ENCODE peak calls at places on chromosomes 16 and 17, in four cellular contexts. One of them, this sample, is unnamed.

GRCh38 chr16:89170346-89171215 is 967 bp upstream of the CDH15 start:
- DNase-seq in cardiac fibroblast: no peak
- DNase-seq in MM.1S: peak
- DNase-seq in dorsolateral prefrontal cortex: no peak
- DNase-seq in this sample: peak

GRCh38 chr17:45222273-45222993 is 748 bp downstream of the FMNL1 start:
- DNase-seq in cardiac fibroblast: no peak
- DNase-seq in MM.1S: peak
- DNase-seq in dorsolateral prefrontal cortex: no peak
- DNase-seq in this sample: peak

GRCh38 chr16:1823821-1824220 is 2.8 kb downstream of the HAGH start:
- DNase-seq in cardiac fibroblast: peak
- DNase-seq in MM.1S: peak
- DNase-seq in dorsolateral prefrontal cortex: peak
- DNase-seq in this sample: peak

GRCh38 chr16:1708083-1708767 is 2.2 kb downstream of the MAPK8IP3 start:
- DNase-seq in cardiac fibroblast: no peak
- DNase-seq in MM.1S: no peak
- DNase-seq in dorsolateral prefrontal cortex: no peak
- DNase-seq in this sample: no peak

GRCh38 chr16:11748404-11749254 is 6.0 kb upstream of the TXNDC11 start:
- DNase-seq in cardiac fibroblast: no peak
- DNase-seq in MM.1S: peak
- DNase-seq in dorsolateral prefrontal cortex: no peak
- DNase-seq in this sample: no peak

GRCh38 chr17:50672831-50673551 is 34.7 kb downstream of the ANKRD40 start:
- DNase-seq in cardiac fibroblast: no peak
- DNase-seq in MM.1S: no peak
- DNase-seq in dorsolateral prefrontal cortex: no peak
- DNase-seq in this sample: no peak

GRCh38 chr16:55418586-55418985 is 60.4 kb upstream of the MMP2 start:
- DNase-seq in cardiac fibroblast: peak
- DNase-seq in MM.1S: no peak
- DNase-seq in dorsolateral prefrontal cortex: no peak
- DNase-seq in this sample: peak

GRCh38 chr17:76535788-76536510 is 1.6 kb downstream of the CYGB start:
- DNase-seq in cardiac fibroblast: no peak
- DNase-seq in MM.1S: no peak
- DNase-seq in dorsolateral prefrontal cortex: no peak
- DNase-seq in this sample: no peak

GRCh38 chr17:80284631-80285030 is 24.0 kb downstream of the RNF213 start:
- DNase-seq in cardiac fibroblast: no peak
- DNase-seq in MM.1S: no peak
- DNase-seq in dorsolateral prefrontal cortex: no peak
- DNase-seq in this sample: no peak

GRCh38 chr17:80443916-80444708 is 29.1 kb downstream of the ENDOV start:
- DNase-seq in cardiac fibroblast: no peak
- DNase-seq in MM.1S: no peak
- DNase-seq in dorsolateral prefrontal cortex: no peak
- DNase-seq in this sample: no peak

GRCh38 chr17:79800325-79801155 is 3.7 kb upstream of the CBX8 start:
- DNase-seq in cardiac fibroblast: peak
- DNase-seq in MM.1S: no peak
- DNase-seq in dorsolateral prefrontal cortex: no peak
- DNase-seq in this sample: peak

GRCh38 chr17:17605747-17606083 is 14.2 kb upstream of the PEMT start:
- DNase-seq in cardiac fibroblast: no peak
- DNase-seq in MM.1S: no peak
- DNase-seq in dorsolateral prefrontal cortex: no peak
- DNase-seq in this sample: no peak

GRCh38 chr16:88195021-88195581 is 187.7 kb upstream of the ZNF469 start:
- DNase-seq in cardiac fibroblast: no peak
- DNase-seq in MM.1S: no peak
- DNase-seq in dorsolateral prefrontal cortex: no peak
- DNase-seq in this sample: no peak

GRCh38 chr17:54967621-54968258 is 714 bp downstream of the COX11 start:
- DNase-seq in cardiac fibroblast: peak
- DNase-seq in MM.1S: peak
- DNase-seq in dorsolateral prefrontal cortex: no peak
- DNase-seq in this sample: peak

GRCh38 chr16:30894540-30895368 is 877 bp upstream of the BCL7C start:
- DNase-seq in cardiac fibroblast: peak
- DNase-seq in MM.1S: no peak
- DNase-seq in dorsolateral prefrontal cortex: no peak
- DNase-seq in this sample: no peak

GRCh38 chr16:76705883-76706282 is 428.7 kb downstream of the CNTNAP4 start:
- DNase-seq in cardiac fibroblast: no peak
- DNase-seq in MM.1S: no peak
- DNase-seq in dorsolateral prefrontal cortex: no peak
- DNase-seq in this sample: no peak

GRCh38 chr16:85463228-85463611 is 149.9 kb upstream of the GSE1 start:
- DNase-seq in cardiac fibroblast: no peak
- DNase-seq in MM.1S: no peak
- DNase-seq in dorsolateral prefrontal cortex: no peak
- DNase-seq in this sample: no peak

GRCh38 chr17:34386925-34387550 is 24.0 kb upstream of the CCL1 start:
- DNase-seq in cardiac fibroblast: peak
- DNase-seq in MM.1S: peak
- DNase-seq in dorsolateral prefrontal cortex: no peak
- DNase-seq in this sample: peak

GRCh38 chr16:12057276-12057675 is 80.7 kb downstream of the SNX29 start:
- DNase-seq in cardiac fibroblast: peak
- DNase-seq in MM.1S: no peak
- DNase-seq in dorsolateral prefrontal cortex: no peak
- DNase-seq in this sample: no peak

GRCh38 chr17:81365148-81365600 is 30.1 kb upstream of the BAHCC1 start:
- DNase-seq in cardiac fibroblast: peak
- DNase-seq in MM.1S: no peak
- DNase-seq in dorsolateral prefrontal cortex: no peak
- DNase-seq in this sample: no peak

GRCh38 chr17:64007838-64008282 is 9.7 kb downstream of the PRR29 start:
- DNase-seq in cardiac fibroblast: no peak
- DNase-seq in MM.1S: no peak
- DNase-seq in dorsolateral prefrontal cortex: no peak
- DNase-seq in this sample: no peak

GRCh38 chr16:1559446-1559975 is 26.0 kb downstream of the TMEM204 start:
- DNase-seq in cardiac fibroblast: no peak
- DNase-seq in MM.1S: no peak
- DNase-seq in dorsolateral prefrontal cortex: no peak
- DNase-seq in this sample: peak

GRCh38 chr16:73565925-73566324 is 518.0 kb upstream of the ZFHX3 start:
- DNase-seq in cardiac fibroblast: no peak
- DNase-seq in MM.1S: no peak
- DNase-seq in dorsolateral prefrontal cortex: no peak
- DNase-seq in this sample: no peak

GRCh38 chr16:74874912-74875311 is 100.3 kb upstream of the FA2H start:
- DNase-seq in cardiac fibroblast: no peak
- DNase-seq in MM.1S: no peak
- DNase-seq in dorsolateral prefrontal cortex: no peak
- DNase-seq in this sample: no peak

GRCh38 chr16:85554791-85555548 is 58.2 kb upstream of the GSE1 start:
- DNase-seq in cardiac fibroblast: peak
- DNase-seq in MM.1S: peak
- DNase-seq in dorsolateral prefrontal cortex: no peak
- DNase-seq in this sample: peak

GRCh38 chr17:49859991-49860953 is 12.4 kb upstream of the TAC4 start:
- DNase-seq in cardiac fibroblast: no peak
- DNase-seq in MM.1S: no peak
- DNase-seq in dorsolateral prefrontal cortex: no peak
- DNase-seq in this sample: no peak

GRCh38 chr17:62761884-62762283 is 46.2 kb downstream of the MARCHF10 start:
- DNase-seq in cardiac fibroblast: no peak
- DNase-seq in MM.1S: no peak
- DNase-seq in dorsolateral prefrontal cortex: no peak
- DNase-seq in this sample: no peak

GRCh38 chr17:14091367-14091766 is 22.1 kb downstream of the COX10 start:
- DNase-seq in cardiac fibroblast: no peak
- DNase-seq in MM.1S: no peak
- DNase-seq in dorsolateral prefrontal cortex: no peak
- DNase-seq in this sample: no peak

GRCh38 chr17:75875182-75875939 is 3.0 kb downstream of the TRIM47 start:
- DNase-seq in cardiac fibroblast: no peak
- DNase-seq in MM.1S: no peak
- DNase-seq in dorsolateral prefrontal cortex: no peak
- DNase-seq in this sample: no peak

GRCh38 chr16:84001726-84002125 is 33.7 kb downstream of the NECAB2 start:
- DNase-seq in cardiac fibroblast: no peak
- DNase-seq in MM.1S: no peak
- DNase-seq in dorsolateral prefrontal cortex: no peak
- DNase-seq in this sample: no peak

GRCh38 chr16:86846136-86846535 is 267.8 kb downstream of the FOXL1 start:
- DNase-seq in cardiac fibroblast: no peak
- DNase-seq in MM.1S: no peak
- DNase-seq in dorsolateral prefrontal cortex: no peak
- DNase-seq in this sample: no peak

GRCh38 chr17:80441133-80441578 is 26.2 kb downstream of the ENDOV start:
- DNase-seq in cardiac fibroblast: peak
- DNase-seq in MM.1S: peak
- DNase-seq in dorsolateral prefrontal cortex: no peak
- DNase-seq in this sample: peak

GRCh38 chr17:41308918-41309359 is at the start of gene KRTAP16-1:
- DNase-seq in cardiac fibroblast: no peak
- DNase-seq in MM.1S: no peak
- DNase-seq in dorsolateral prefrontal cortex: no peak
- DNase-seq in this sample: peak

GRCh38 chr16:28261916-28262315 is 30.4 kb upstream of the SBK1 start:
- DNase-seq in cardiac fibroblast: no peak
- DNase-seq in MM.1S: peak
- DNase-seq in dorsolateral prefrontal cortex: no peak
- DNase-seq in this sample: no peak
- H3K4me3 ChIP-seq in cardiac fibroblast: no peak
- H3K4me3 ChIP-seq in MM.1S: peak
- H3K4me3 ChIP-seq in dorsolateral prefrontal cortex: peak
- H3K4me3 ChIP-seq in this sample: no peak

DNA sequence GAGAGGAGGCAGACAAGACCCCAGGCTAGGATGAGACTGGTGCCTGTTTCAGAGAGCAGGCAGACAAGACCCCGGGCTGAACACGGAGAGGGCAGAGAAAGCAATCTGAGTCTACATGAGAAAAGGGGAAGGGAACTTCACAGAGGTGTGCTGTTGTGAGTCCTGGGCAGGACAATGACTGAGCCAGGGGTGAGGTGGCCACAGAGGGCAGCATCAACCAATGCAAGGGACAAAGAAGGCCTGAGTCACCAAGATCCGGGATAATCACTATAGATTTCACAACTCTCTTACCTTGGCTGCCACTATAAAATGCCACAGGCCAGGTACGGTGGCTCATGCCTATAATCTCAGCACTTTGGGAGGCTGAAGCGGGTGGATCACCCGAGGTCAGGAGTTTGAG is 89.0 kb downstream of the SLC39A11 start:
- DNase-seq in cardiac fibroblast: no peak
- DNase-seq in MM.1S: no peak
- DNase-seq in dorsolateral prefrontal cortex: no peak
- DNase-seq in this sample: no peak
- TF ChIP-seq CTCF in cardiac fibroblast: no peak
- TF ChIP-seq CTCF in MM.1S: no peak
- TF ChIP-seq CTCF in dorsolateral prefrontal cortex: no peak
- TF ChIP-seq CTCF in this sample: no peak

GRCh38 chr17:59650642-59651041 is 30.9 kb downstream of the CLTC start:
- DNase-seq in cardiac fibroblast: no peak
- DNase-seq in MM.1S: no peak
- DNase-seq in dorsolateral prefrontal cortex: no peak
- DNase-seq in this sample: no peak

GRCh38 chr17:59649886-59650285 is 30.2 kb downstream of the CLTC start:
- DNase-seq in cardiac fibroblast: no peak
- DNase-seq in MM.1S: no peak
- DNase-seq in dorsolateral prefrontal cortex: no peak
- DNase-seq in this sample: no peak

GRCh38 chr17:59647288-59647687 is 27.6 kb downstream of the CLTC start:
- DNase-seq in cardiac fibroblast: no peak
- DNase-seq in MM.1S: no peak
- DNase-seq in dorsolateral prefrontal cortex: no peak
- DNase-seq in this sample: no peak

GRCh38 chr17:59652119-59652518 is 32.4 kb downstream of the CLTC start:
- DNase-seq in cardiac fibroblast: peak
- DNase-seq in MM.1S: no peak
- DNase-seq in dorsolateral prefrontal cortex: no peak
- DNase-seq in this sample: no peak

GRCh38 chr17:59651346-59651745 is 31.7 kb downstream of the CLTC start:
- DNase-seq in cardiac fibroblast: no peak
- DNase-seq in MM.1S: no peak
- DNase-seq in dorsolateral prefrontal cortex: no peak
- DNase-seq in this sample: no peak
- H3K4me3 ChIP-seq in cardiac fibroblast: no peak
- H3K4me3 ChIP-seq in MM.1S: no peak
- H3K4me3 ChIP-seq in dorsolateral prefrontal cortex: no peak
- H3K4me3 ChIP-seq in this sample: no peak

GRCh38 chr16:70437582-70438324 is 1.1 kb downstream of the ST3GAL2 start:
- DNase-seq in cardiac fibroblast: peak
- DNase-seq in MM.1S: no peak
- DNase-seq in dorsolateral prefrontal cortex: no peak
- DNase-seq in this sample: peak

GRCh38 chr16:70441406-70441990 is 2.6 kb upstream of the ST3GAL2 start:
- DNase-seq in cardiac fibroblast: no peak
- DNase-seq in MM.1S: no peak
- DNase-seq in dorsolateral prefrontal cortex: no peak
- DNase-seq in this sample: no peak

GRCh38 chr16:70438325-70438982 is 446 bp downstream of the ST3GAL2 start:
- DNase-seq in cardiac fibroblast: no peak
- DNase-seq in MM.1S: no peak
- DNase-seq in dorsolateral prefrontal cortex: no peak
- DNase-seq in this sample: no peak

GRCh38 chr16:70437017-70437581 is 1.8 kb downstream of the ST3GAL2 start:
- DNase-seq in cardiac fibroblast: peak
- DNase-seq in MM.1S: no peak
- DNase-seq in dorsolateral prefrontal cortex: no peak
- DNase-seq in this sample: peak

GRCh38 chr16:70438983-70439862 is at the start of gene ST3GAL2:
- DNase-seq in cardiac fibroblast: peak
- DNase-seq in MM.1S: peak
- DNase-seq in dorsolateral prefrontal cortex: peak
- DNase-seq in this sample: peak
- TF ChIP-seq CTCF in cardiac fibroblast: peak
- TF ChIP-seq CTCF in MM.1S: no peak
- TF ChIP-seq CTCF in dorsolateral prefrontal cortex: no peak
- TF ChIP-seq CTCF in this sample: no peak

DNA sequence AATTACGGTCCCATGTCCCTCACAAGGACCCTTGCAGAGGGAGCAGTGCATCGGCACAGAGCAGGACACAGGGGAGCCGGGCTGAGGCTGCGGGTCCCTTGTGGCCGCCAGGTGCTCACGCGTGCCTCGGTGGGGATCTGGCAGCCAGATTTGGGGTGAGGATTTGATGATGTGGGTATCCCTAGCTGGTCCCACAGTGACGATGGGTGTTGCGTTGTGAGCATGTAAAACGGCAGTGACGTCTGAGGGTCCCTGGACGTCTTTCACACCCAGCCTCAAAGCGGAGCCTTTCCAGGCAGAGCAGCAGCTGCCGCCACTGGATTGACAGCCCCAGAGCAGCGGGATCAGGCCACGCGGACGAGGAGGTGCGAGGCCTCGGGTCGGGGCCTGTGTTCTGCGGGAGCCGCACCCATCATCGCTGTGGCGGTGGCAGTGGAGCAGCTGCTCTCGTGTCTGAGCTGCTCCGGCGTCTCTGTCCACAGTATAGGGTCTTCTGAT is 54.6 kb downstream of the WDR45B start:
- DNase-seq in cardiac fibroblast: no peak
- DNase-seq in MM.1S: no peak
- DNase-seq in dorsolateral prefrontal cortex: no peak
- DNase-seq in this sample: no peak
- H3K4me3 ChIP-seq in cardiac fibroblast: peak
- H3K4me3 ChIP-seq in MM.1S: peak
- H3K4me3 ChIP-seq in dorsolateral prefrontal cortex: peak
- H3K4me3 ChIP-seq in this sample: peak